ENCODE peak calls at places on chromosome 1, in seven cellular contexts. T is NCI-H69, P is stomach, N is left ventricle myocardium inferior, W is GM23248, V is GM04504, E is AG09319. H is an unnamed sample.

GRCh38 chr1:15173863-15174614 is 20.5 kb downstream of the TMEM51 start:
- DNase-seq in V (no peak), N (no peak), E (no peak), P (peak), W (no peak), T (no peak), H (no peak)

GRCh38 chr1:209884665-209885117 is 53.3 kb upstream of the SYT14 start:
- DNase-seq in V (peak), P (peak), W (peak), T (peak), N (no peak), E (peak), H (no peak)

GRCh38 chr1:65630855-65631254 is 161.8 kb upstream of the PDE4B start:
- DNase-seq in E (no peak), V (no peak), P (no peak), N (no peak), W (no peak), T (no peak), H (no peak)

GRCh38 chr1:209416660-209417059 is 166.9 kb upstream of the CAMK1G start:
- DNase-seq in N (no peak), V (no peak), E (no peak), P (no peak), W (no peak), T (no peak), H (no peak)

GRCh38 chr1:65027699-65028358 is 61.5 kb upstream of the JAK1 start:
- DNase-seq in T (peak), E (no peak), N (peak), V (no peak), W (peak), P (peak), H (no peak)

GRCh38 chr1:31562707-31563360 is 13.5 kb upstream of the TINAGL1 start:
- DNase-seq in N (no peak), E (no peak), V (no peak), T (no peak), P (no peak), W (peak), H (no peak)

GRCh38 chr1:72037745-72038343 is 244.5 kb downstream of the NEGR1 start:
- DNase-seq in N (no peak), W (peak), P (peak), V (peak), E (peak), T (peak), H (no peak)

GRCh38 chr1:82273816-82274215 is 473.1 kb downstream of the ADGRL2 start:
- DNase-seq in P (no peak), W (no peak), V (no peak), E (no peak), T (no peak), N (no peak), H (no peak)

GRCh38 chr1:195458365-195458764 is 1149.9 kb downstream of the KCNT2 start:
- DNase-seq in N (no peak), P (no peak), V (no peak), T (no peak), E (no peak), W (no peak), H (no peak)

GRCh38 chr1:204791453-204792366 is 79.0 kb upstream of the NFASC start:
- DNase-seq in P (peak), E (no peak), N (peak), V (no peak), T (peak), W (peak), H (peak)

GRCh38 chr1:208077232-208077751 is 166.4 kb upstream of the CD34 start:
- DNase-seq in V (no peak), E (no peak), P (no peak), W (no peak), N (no peak), T (peak), H (no peak)

GRCh38 chr1:100502052-100502792 is 35.7 kb upstream of the GPR88 start:
- DNase-seq in N (no peak), E (no peak), T (peak), V (no peak), P (no peak), W (peak), H (no peak)

GRCh38 chr1:14055442-14056225 is 355.6 kb downstream of the PRDM2 start:
- DNase-seq in T (no peak), E (no peak), V (no peak), N (no peak), W (peak), P (no peak), H (no peak)

GRCh38 chr1:47616906-47617305 is 179.1 kb downstream of the FOXD2 start:
- DNase-seq in W (no peak), V (no peak), E (no peak), T (no peak), N (no peak), P (no peak), H (no peak)

GRCh38 chr1:29967261-29967660 is 730.9 kb downstream of the PTPRU start:
- DNase-seq in W (no peak), E (no peak), P (no peak), N (no peak), V (no peak), T (no peak), H (no peak)

GRCh38 chr1:30728832-30729638 is 5.7 kb upstream of the MATN1 start:
- DNase-seq in V (no peak), W (no peak), T (no peak), E (no peak), N (no peak), P (no peak), H (no peak)

GRCh38 chr1:51941528-51941927 is 49.0 kb downstream of the RAB3B start:
- DNase-seq in N (no peak), T (no peak), W (peak), V (no peak), E (no peak), P (no peak), H (no peak)

GRCh38 chr1:150066838-150067183 is 765 bp upstream of the VPS45 start:
- DNase-seq in V (no peak), N (peak), P (peak), T (peak), W (no peak), E (no peak), H (peak)

GRCh38 chr1:167790117-167790516 is 68.3 kb downstream of the MPZL1 start:
- DNase-seq in W (no peak), E (no peak), N (no peak), P (no peak), V (no peak), T (no peak), H (no peak)